ENCODE peak calls at places on chromosomes 5 and 9, in eight cellular contexts. S is ovary, F is A549, X is NCI-H2081, A is NCI-H1105, R is astrocyte of the hippocampus, G is SW 1271, M is M059J. Y is an unnamed sample.

GRCh38 chr5:68015933-68016332 is 199.6 kb upstream of the PIK3R1 start:
- DNase-seq in S (no peak), F (no peak), X (no peak), A (no peak), R (no peak), G (no peak), M (no peak), Y (no peak)

GRCh38 chr9:110738982-110739381 is 70.4 kb downstream of the MUSK start:
- DNase-seq in S (no peak), F (no peak), X (no peak), A (no peak), R (no peak), G (no peak), M (peak; percentile 69), Y (no peak)

GRCh38 chr9:1916676-1917075 is 98.5 kb upstream of the SMARCA2 start:
- DNase-seq in S (no peak), F (no peak), X (no peak), A (no peak), R (no peak), G (no peak), M (no peak), Y (no peak)

GRCh38 chr5:53170748-53171349 is 61.3 kb upstream of the MOCS2 start:
- DNase-seq in S (no peak), F (peak; percentile 54), X (peak; percentile 18), A (no peak), R (peak; percentile 59), G (peak; percentile 15), M (peak; percentile 55), Y (peak; percentile 32)

GRCh38 chr9:98607787-98608186 is 100.9 kb downstream of the GABBR2 start:
- DNase-seq in S (no peak), F (peak; percentile 4), X (no peak), A (no peak), R (peak; percentile 63), G (no peak), M (peak; percentile 69), Y (no peak)

GRCh38 chr9:76423216-76424177 is 29.3 kb upstream of the RFK start:
- DNase-seq in S (no peak), F (peak; percentile 16), X (no peak), A (no peak), R (no peak), G (no peak), M (peak; percentile 51), Y (no peak)

GRCh38 chr5:56717253-56717987 is 97.9 kb upstream of the MAP3K1 start:
- DNase-seq in S (no peak), F (no peak), X (no peak), A (no peak), R (no peak), G (no peak), M (no peak), Y (no peak)

GRCh38 chr5:113617191-113617796 is 103.8 kb downstream of the YTHDC2 start:
- DNase-seq in S (no peak), F (no peak), X (no peak), A (no peak), R (no peak), G (no peak), M (no peak), Y (no peak)

GRCh38 chr9:109582386-109582785 is 84.3 kb upstream of the PTPN3 start:
- DNase-seq in S (no peak), F (no peak), X (no peak), A (no peak), R (peak; percentile 23), G (no peak), M (no peak), Y (no peak)

GRCh38 chr5:172530406-172530805 is 76.1 kb upstream of the SH3PXD2B start:
- DNase-seq in S (no peak), F (no peak), X (no peak), A (no peak), R (no peak), G (no peak), M (no peak), Y (no peak)

GRCh38 chr5:172929371-172929838 is 29.8 kb upstream of the RPL26L1 start:
- DNase-seq in S (no peak), F (no peak), X (no peak), A (no peak), R (peak; percentile 77), G (no peak), M (peak; percentile 90), Y (no peak)

GRCh38 chr9:93594041-93594756 is 17.8 kb downstream of the PHF2 start:
- DNase-seq in S (no peak), F (no peak), X (no peak), A (no peak), R (no peak), G (no peak), M (no peak), Y (no peak)

GRCh38 chr9:18438300-18438925 is 35.5 kb upstream of the ADAMTSL1 start:
- DNase-seq in S (peak; percentile 67), F (no peak), X (no peak), A (no peak), R (peak; percentile 71), G (no peak), M (peak; percentile 69), Y (no peak)

GRCh38 chr9:79687131-79687447 is 115.3 kb downstream of the TLE4 start:
- DNase-seq in S (no peak), F (no peak), X (no peak), A (no peak), R (peak; percentile 42), G (no peak), M (peak; percentile 33), Y (no peak)

GRCh38 chr9:135939351-135940265 is 21.6 kb downstream of the UBAC1 start:
- DNase-seq in S (no peak), F (no peak), X (no peak), A (no peak), R (peak; percentile 16), G (no peak), M (no peak), Y (no peak)

GRCh38 chr5:160118349-160119141 is 705 bp downstream of the PWWP2A start:
- DNase-seq in S (peak; percentile 64), F (peak; percentile 9), X (peak; percentile 67), A (peak; percentile 45), R (no peak), G (no peak), M (peak; percentile 23), Y (no peak)

GRCh38 chr5:168803541-168803940 is 224.4 kb upstream of the PANK3 start:
- DNase-seq in S (no peak), F (no peak), X (no peak), A (no peak), R (no peak), G (no peak), M (no peak), Y (no peak)

GRCh38 chr9:126509718-126510117 is 104.0 kb upstream of the LMX1B start:
- DNase-seq in S (no peak), F (no peak), X (no peak), A (no peak), R (no peak), G (no peak), M (no peak), Y (no peak)

GRCh38 chr9:87179556-87180340 is 232.4 kb upstream of the GAS1 start:
- DNase-seq in S (no peak), F (no peak), X (no peak), A (no peak), R (peak; percentile 39), G (no peak), M (peak; percentile 85), Y (no peak)

GRCh38 chr5:173352366-173353069 is 24.3 kb upstream of the STC2 start:
- DNase-seq in S (no peak), F (no peak), X (no peak), A (no peak), R (no peak), G (no peak), M (no peak), Y (no peak)

GRCh38 chr5:119338326-119338957 is 17.4 kb upstream of the TNFAIP8 start:
- DNase-seq in S (no peak), F (no peak), X (no peak), A (no peak), R (no peak), G (no peak), M (no peak), Y (no peak)